ENCODE peak calls at places on chromosomes 12 and 14, in five cellular contexts. V is choroid plexus epithelial cell, X is sigmoid colon, U is epithelial cell of esophagus, A is heart left ventricle. E is an unnamed sample.

GRCh38 chr14:33062881-33063280 is 124.2 kb downstream of the NPAS3 start:
- DNase-seq in V (no peak), X (no peak), U (peak), A (no peak), E (peak)

GRCh38 chr12:49990269-49990668 is 17.5 kb downstream of the AQP6 start:
- DNase-seq in V (peak), X (no peak), U (peak), A (no peak), E (no peak)

GRCh38 chr14:22131749-22132476 is 457.1 kb downstream of the DAD1 start:
- DNase-seq in V (peak), X (no peak), U (peak), A (no peak), E (no peak)

GRCh38 chr12:27549231-27549800 is 25.3 kb downstream of the PPFIBP1 start:
- DNase-seq in V (peak), X (no peak), U (peak), A (no peak), E (peak)

GRCh38 chr14:35808076-35808657 is 928 bp downstream of the RALGAPA1 start:
- DNase-seq in V (peak), X (no peak), U (peak), A (no peak), E (peak)

GRCh38 chr12:6250343-6250742 is 50.1 kb downstream of the CD9 start:
- DNase-seq in V (no peak), X (no peak), U (peak), A (no peak), E (peak)

GRCh38 chr14:54568821-54569591 is 2.1 kb downstream of the SAMD4A start:
- DNase-seq in V (peak), X (peak), U (peak), A (peak), E (no peak)

GRCh38 chr12:88958961-88959360 is 378.7 kb upstream of the KITLG start:
- DNase-seq in V (no peak), X (no peak), U (no peak), A (no peak), E (no peak)

GRCh38 chr14:24430682-24431568 is 1.2 kb downstream of the KHNYN start:
- DNase-seq in V (peak), X (no peak), U (peak), A (no peak), E (peak)

GRCh38 chr14:20934148-20934762 is 21.0 kb upstream of the RNASE2 start:
- DNase-seq in V (peak), X (no peak), U (peak), A (peak), E (no peak)

GRCh38 chr12:53236443-53237111 is 4.6 kb upstream of the RARG start:
- DNase-seq in V (no peak), X (no peak), U (no peak), A (no peak), E (no peak)

GRCh38 chr14:45658226-45658916 is 405.4 kb upstream of the MIS18BP1 start:
- DNase-seq in V (no peak), X (no peak), U (no peak), A (no peak), E (no peak)

GRCh38 chr14:105161314-105161713 is 7.3 kb downstream of the JAG2 start:
- DNase-seq in V (no peak), X (no peak), U (peak), A (no peak), E (no peak)

GRCh38 chr12:26361964-26362363 is 166.6 kb downstream of the SSPN start:
- DNase-seq in V (no peak), X (no peak), U (no peak), A (no peak), E (no peak)

GRCh38 chr14:50795127-50795526 is 35.8 kb downstream of the NIN start:
- DNase-seq in V (no peak), X (no peak), U (no peak), A (no peak), E (no peak)

GRCh38 chr14:82661258-82661657 is 1127.6 kb upstream of the SEL1L start:
- DNase-seq in V (no peak), X (no peak), U (no peak), A (no peak), E (no peak)

GRCh38 chr14:73295198-73295796 is 58.0 kb downstream of the PAPLN start:
- DNase-seq in V (peak), X (no peak), U (peak), A (no peak), E (peak)

GRCh38 chr14:79597561-79597960 is 613.7 kb downstream of the DIO2 start:
- DNase-seq in V (peak), X (no peak), U (no peak), A (no peak), E (peak)

GRCh38 chr12:39451977-39452376 is 9.1 kb upstream of the KIF21A start:
- DNase-seq in V (no peak), X (no peak), U (peak), A (no peak), E (no peak)

GRCh38 chr12:12964255-12964654 is 12.3 kb upstream of the GPRC5D start:
- DNase-seq in V (no peak), X (no peak), U (no peak), A (no peak), E (no peak)

GRCh38 chr12:4518106-4518728 is 20.5 kb upstream of the RAD51AP1 start:
- DNase-seq in V (peak), X (no peak), U (peak), A (no peak), E (peak)

GRCh38 chr12:72133497-72134055 is 138.6 kb upstream of the TRHDE start:
- DNase-seq in V (peak), X (no peak), U (no peak), A (no peak), E (no peak)

GRCh38 chr14:61940669-61941420 is 178.6 kb downstream of the SNAPC1 start:
- DNase-seq in V (no peak), X (no peak), U (peak), A (no peak), E (no peak)

GRCh38 chr14:61941421-61941805 is 179.2 kb downstream of the SNAPC1 start:
- DNase-seq in V (no peak), X (no peak), U (no peak), A (no peak), E (no peak)
- TF ChIP-seq CTCF in V (no peak), X (no peak), U (no peak), A (no peak), E (no peak)

DNA sequence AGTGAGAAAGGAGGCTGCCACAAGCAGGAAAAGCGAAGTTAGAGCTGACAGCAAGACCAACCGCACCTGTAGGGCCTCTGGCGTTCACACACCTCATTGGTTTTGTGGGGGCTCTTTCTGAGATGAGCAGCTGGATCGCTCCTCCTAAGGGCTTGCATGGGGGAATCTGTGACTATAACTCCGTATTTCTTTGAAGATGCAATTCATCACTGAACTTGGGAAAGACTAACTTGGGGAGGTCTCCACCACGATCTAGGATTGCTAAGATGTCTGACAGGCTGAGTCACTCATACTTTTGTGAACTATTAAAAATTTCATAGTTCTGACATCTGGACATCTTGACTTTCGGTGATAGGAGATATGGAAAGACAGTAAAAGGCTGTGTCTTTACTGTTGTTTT is 173.6 kb downstream of the ETV6 start:
- DNase-seq in V (peak), X (no peak), U (no peak), A (no peak), E (peak)
- H3K4me3 ChIP-seq in V (no peak), X (no peak), U (no peak), A (no peak), E (no peak)

GRCh38 chr12:28583771-28584261 is 393.6 kb downstream of the CCDC91 start:
- DNase-seq in V (peak), X (no peak), U (peak), A (no peak), E (peak)
- TF ChIP-seq CTCF in V (peak), X (no peak), U (no peak), A (no peak), E (peak)

GRCh38 chr12:125064492-125064891 is 743 bp upstream of the AACS start:
- DNase-seq in V (no peak), X (no peak), U (no peak), A (no peak), E (no peak)
- H3K4me3 ChIP-seq in V (no peak), X (peak), U (no peak), A (peak), E (peak)

E was measured in foreskin fibroblast.